ENCODE peak calls at places on chromosomes 4 and X, in four cellular contexts. One of them, this sample, is unnamed.

GRCh38 chrX:68932611-68933010 is 103.8 kb downstream of the EFNB1 start:
- DNase-seq in HCT116: no peak
- DNase-seq in HepG2: no peak
- DNase-seq in T47D: no peak
- DNase-seq in this sample: no peak

GRCh38 chr4:114250439-114250891 is 271.0 kb upstream of the ARSJ start:
- DNase-seq in HCT116: no peak
- DNase-seq in HepG2: no peak
- DNase-seq in T47D: no peak
- DNase-seq in this sample: no peak

GRCh38 chrX:120456973-120457372 is 12.1 kb downstream of the LAMP2 start:
- DNase-seq in HCT116: no peak
- DNase-seq in HepG2: no peak
- DNase-seq in T47D: no peak
- DNase-seq in this sample: no peak

GRCh38 chr4:5952286-5953002 is 59.6 kb upstream of the CRMP1 start:
- DNase-seq in HCT116: no peak
- DNase-seq in HepG2: no peak
- DNase-seq in T47D: no peak
- DNase-seq in this sample: no peak

GRCh38 chr4:184897807-184898388 is 72.1 kb upstream of the ACSL1 start:
- DNase-seq in HCT116: no peak
- DNase-seq in HepG2: no peak
- DNase-seq in T47D: no peak
- DNase-seq in this sample: no peak

GRCh38 chrX:106955004-106955772 is 35.0 kb downstream of the CLDN2 start:
- DNase-seq in HCT116: no peak
- DNase-seq in HepG2: peak; percentile 82
- DNase-seq in T47D: no peak
- DNase-seq in this sample: no peak

GRCh38 chrX:39859991-39860861 is 237.5 kb downstream of the BCOR start:
- DNase-seq in HCT116: peak; percentile 27
- DNase-seq in HepG2: no peak
- DNase-seq in T47D: no peak
- DNase-seq in this sample: peak; percentile 15

GRCh38 chr4:161376275-161376674 is 787.5 kb downstream of the FSTL5 start:
- DNase-seq in HCT116: no peak
- DNase-seq in HepG2: no peak
- DNase-seq in T47D: no peak
- DNase-seq in this sample: no peak

GRCh38 chrX:100819837-100820666 is at the start of gene CSTF2:
- DNase-seq in HCT116: peak; percentile 65
- DNase-seq in HepG2: peak; percentile 71
- DNase-seq in T47D: peak; percentile 80
- DNase-seq in this sample: peak; percentile 67

GRCh38 chr4:32318926-32319325 is 1598.8 kb downstream of the PCDH7 start:
- DNase-seq in HCT116: no peak
- DNase-seq in HepG2: no peak
- DNase-seq in T47D: no peak
- DNase-seq in this sample: no peak

GRCh38 chr4:39367166-39367565 is 1.0 kb upstream of the RFC1 start:
- DNase-seq in HCT116: no peak
- DNase-seq in HepG2: peak; percentile 84
- DNase-seq in T47D: no peak
- DNase-seq in this sample: no peak

GRCh38 chrX:72652132-72652531 is 62.0 kb downstream of the PHKA1 start:
- DNase-seq in HCT116: no peak
- DNase-seq in HepG2: no peak
- DNase-seq in T47D: no peak
- DNase-seq in this sample: no peak

GRCh38 chr4:92636038-92636825 is 332.5 kb downstream of the GRID2 start:
- DNase-seq in HCT116: no peak
- DNase-seq in HepG2: no peak
- DNase-seq in T47D: no peak
- DNase-seq in this sample: no peak

GRCh38 chrX:40415675-40416074 is 165.1 kb upstream of the ATP6AP2 start:
- DNase-seq in HCT116: no peak
- DNase-seq in HepG2: no peak
- DNase-seq in T47D: peak; percentile 97
- DNase-seq in this sample: no peak

GRCh38 chr4:4935974-4936373 is 76.5 kb downstream of the MSX1 start:
- DNase-seq in HCT116: no peak
- DNase-seq in HepG2: no peak
- DNase-seq in T47D: no peak
- DNase-seq in this sample: no peak

GRCh38 chr4:71711044-71711984 is 72.6 kb downstream of the GC start:
- DNase-seq in HCT116: no peak
- DNase-seq in HepG2: no peak
- DNase-seq in T47D: no peak
- DNase-seq in this sample: no peak

GRCh38 chr4:71711985-71712348 is 71.9 kb downstream of the GC start:
- DNase-seq in HCT116: no peak
- DNase-seq in HepG2: no peak
- DNase-seq in T47D: no peak
- DNase-seq in this sample: no peak

GRCh38 chr4:71709961-71710360 is 73.9 kb downstream of the GC start:
- DNase-seq in HCT116: no peak
- DNase-seq in HepG2: no peak
- DNase-seq in T47D: peak; percentile 18
- DNase-seq in this sample: no peak

DNA sequence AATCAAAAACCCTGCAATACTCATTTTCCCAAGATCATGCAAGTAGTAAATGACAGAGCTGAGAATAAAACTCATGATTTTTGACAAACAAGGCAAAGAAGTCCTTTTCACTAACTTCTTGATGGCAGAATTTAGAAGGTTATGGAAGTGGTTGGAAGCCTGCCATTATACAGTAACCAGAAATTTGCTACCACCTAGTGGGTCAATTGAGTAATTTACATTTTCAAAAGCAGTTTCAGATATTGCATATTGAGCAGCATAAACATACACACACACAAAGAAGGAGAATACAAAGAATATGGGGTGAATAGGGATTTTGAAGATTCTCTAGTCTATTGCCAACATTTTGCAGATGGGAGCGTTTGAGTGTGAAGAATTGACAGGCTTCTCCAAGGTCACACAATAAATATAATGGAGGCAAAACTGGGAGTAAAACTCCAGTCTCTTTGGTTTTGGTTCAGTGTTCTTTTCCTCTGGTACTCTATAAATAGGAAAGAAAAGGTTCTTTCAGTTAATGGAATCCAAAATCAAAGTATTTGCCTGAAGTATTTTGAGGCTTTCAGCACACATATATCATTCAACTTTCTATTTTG is 70.2 kb downstream of the GC start:
- DNase-seq in HCT116: peak; percentile 16
- DNase-seq in HepG2: peak; percentile 20
- DNase-seq in T47D: peak; percentile 41
- DNase-seq in this sample: no peak
- TF ChIP-seq JUND in HCT116: no peak
- TF ChIP-seq JUND in HepG2: no peak
- TF ChIP-seq JUND in T47D: no peak
- TF ChIP-seq JUND in this sample: no peak

GRCh38 chr4:144449623-144450022 is 196.3 kb upstream of the HHIP start:
- DNase-seq in HCT116: no peak
- DNase-seq in HepG2: no peak
- DNase-seq in T47D: no peak
- DNase-seq in this sample: no peak
- TF ChIP-seq JUND in HCT116: no peak
- TF ChIP-seq JUND in HepG2: no peak
- TF ChIP-seq JUND in T47D: no peak
- TF ChIP-seq JUND in this sample: no peak

GRCh38 chr4:65971686-65972085 is 301.4 kb upstream of the EPHA5 start:
- DNase-seq in HCT116: no peak
- DNase-seq in HepG2: no peak
- DNase-seq in T47D: no peak
- DNase-seq in this sample: no peak

GRCh38 chr4:65968873-65969272 is 298.6 kb upstream of the EPHA5 start:
- DNase-seq in HCT116: no peak
- DNase-seq in HepG2: peak; percentile 10
- DNase-seq in T47D: no peak
- DNase-seq in this sample: no peak
- TF ChIP-seq JUND in HCT116: no peak
- TF ChIP-seq JUND in HepG2: no peak
- TF ChIP-seq JUND in T47D: no peak
- TF ChIP-seq JUND in this sample: no peak

DNA sequence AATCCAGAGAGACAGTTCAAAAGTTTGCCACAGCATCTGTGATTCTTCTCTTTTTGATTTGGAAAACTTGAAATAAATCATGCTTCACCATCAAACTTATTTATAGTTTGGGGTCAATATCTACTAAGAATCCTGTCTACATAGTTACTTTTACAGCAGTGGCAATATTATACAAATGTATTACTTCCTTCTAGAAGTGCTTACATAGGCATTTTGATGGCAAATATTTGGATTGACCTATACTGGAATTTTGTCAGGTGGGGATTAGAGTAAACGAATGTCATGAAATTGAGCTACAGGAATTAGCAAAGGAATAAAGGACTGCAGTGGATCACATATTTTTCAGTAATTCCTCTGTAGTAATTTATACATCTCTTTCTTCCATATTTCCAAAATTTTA is 1885.5 kb upstream of the ADGRL3 start:
- DNase-seq in HCT116: no peak
- DNase-seq in HepG2: no peak
- DNase-seq in T47D: peak; percentile 38
- DNase-seq in this sample: no peak
- TF ChIP-seq JUND in HCT116: no peak
- TF ChIP-seq JUND in HepG2: no peak
- TF ChIP-seq JUND in T47D: no peak
- TF ChIP-seq JUND in this sample: no peak

This sample was measured in H1.